ENCODE peak calls at places on chromosomes 4 and X, in four cellular contexts. N is mesendoderm, B is retina, T is psoas muscle. K is an unnamed sample.

GRCh38 chr4:99845179-99845578 is 28.6 kb downstream of the DAPP1 start:
- DNase-seq in N (no peak), B (no peak), T (no peak), K (no peak)

GRCh38 chr4:19739101-19739651 is 512.5 kb upstream of the SLIT2 start:
- DNase-seq in N (peak), B (peak), T (no peak), K (peak)

GRCh38 chr4:123452585-123452984 is 56.0 kb downstream of the SPRY1 start:
- DNase-seq in N (no peak), B (peak), T (peak), K (no peak)

GRCh38 chrX:124497386-124497785 is 151.0 kb downstream of the SH2D1A start:
- DNase-seq in N (no peak), B (no peak), T (no peak), K (no peak)

GRCh38 chr4:145755802-145756201 is 75.9 kb downstream of the C4orf51 start:
- DNase-seq in N (no peak), B (no peak), T (no peak), K (no peak)

GRCh38 chrX:135345328-135345645 is 36.0 kb downstream of the ETDC start:
- DNase-seq in N (no peak), B (no peak), T (peak), K (no peak)

GRCh38 chr4:156974264-156974663 is 2.7 kb upstream of the PDGFC start:
- DNase-seq in N (no peak), B (no peak), T (no peak), K (no peak)

GRCh38 chr4:140688711-140689598 is 67.2 kb downstream of the TBC1D9 start:
- DNase-seq in N (no peak), B (no peak), T (no peak), K (no peak)

GRCh38 chrX:129649268-129650182 is 5.2 kb downstream of the APLN start:
- DNase-seq in N (no peak), B (no peak), T (no peak), K (no peak)

GRCh38 chr4:24736066-24736465 is 59.3 kb upstream of the SOD3 start:
- DNase-seq in N (peak), B (no peak), T (no peak), K (no peak)

GRCh38 chrX:22141061-22141460 is 108.9 kb downstream of the PHEX start:
- DNase-seq in N (no peak), B (no peak), T (no peak), K (no peak)

GRCh38 chr4:182492456-182492855 is 249.3 kb downstream of the TENM3 start:
- DNase-seq in N (no peak), B (no peak), T (no peak), K (no peak)

GRCh38 chr4:1347410-1347864 is 429 bp downstream of the UVSSA start:
- DNase-seq in N (peak), B (peak), T (peak), K (no peak)

GRCh38 chr4:113276448-113277158 is 227.2 kb downstream of the ANK2 start:
- DNase-seq in N (no peak), B (no peak), T (no peak), K (no peak)

GRCh38 chr4:80263541-80264351 is 2.7 kb upstream of the FGF5 start:
- DNase-seq in N (peak), B (peak), T (no peak), K (no peak)

GRCh38 chr4:88743696-88744095 is 46.1 kb upstream of the NAP1L5 start:
- DNase-seq in N (peak), B (no peak), T (no peak), K (no peak)

GRCh38 chr4:124426279-124426678 is 286.3 kb downstream of the ANKRD50 start:
- DNase-seq in N (peak), B (no peak), T (no peak), K (no peak)

GRCh38 chr4:76651616-76652015 is 216.6 kb downstream of the SHROOM3 start:
- DNase-seq in N (no peak), B (no peak), T (no peak), K (no peak)

GRCh38 chr4:154503598-154503997 is 12.0 kb upstream of the DCHS2 start:
- DNase-seq in N (peak), B (no peak), T (no peak), K (no peak)

GRCh38 chrX:49627030-49627777 is 28.4 kb downstream of the GAGE1 start:
- DNase-seq in N (peak), B (peak), T (no peak), K (no peak)

GRCh38 chrX:119726900-119727555 is 31.4 kb upstream of the SOWAHD start:
- DNase-seq in N (peak), B (no peak), T (no peak), K (no peak)

GRCh38 chrX:49230500-49231232 is 2.5 kb downstream of the CACNA1F start:
- DNase-seq in N (peak), B (peak), T (peak), K (peak)

GRCh38 chrX:45068555-45068954 is 132.1 kb downstream of the DIPK2B start:
- DNase-seq in N (no peak), B (no peak), T (no peak), K (no peak)

GRCh38 chrX:70434352-70434866 is 10.2 kb upstream of the DLG3 start:
- DNase-seq in N (peak), B (peak), T (peak), K (peak)

GRCh38 chrX:47514553-47515235 is 31.7 kb upstream of the ZNF41 start:
- DNase-seq in N (no peak), B (no peak), T (no peak), K (no peak)

GRCh38 chr4:117793786-117794369 is 240.4 kb upstream of the NDST3 start:
- DNase-seq in N (no peak), B (no peak), T (no peak), K (no peak)

GRCh38 chr4:62271107-62271506 is 1071.0 kb downstream of the ADGRL3 start:
- DNase-seq in N (no peak), B (no peak), T (no peak), K (no peak)

GRCh38 chr4:7648813-7649395 is 214.2 kb upstream of the PSAPL1 start:
- DNase-seq in N (no peak), B (no peak), T (peak), K (no peak)

GRCh38 chr4:113761682-113762060 is at the start of gene CAMK2D:
- DNase-seq in N (peak), B (peak), T (peak), K (peak)

GRCh38 chr4:41258783-41259182 is 2.1 kb downstream of the UCHL1 start:
- DNase-seq in N (peak), B (peak), T (no peak), K (peak)

GRCh38 chrX:5163663-5164062 is 1065.0 kb downstream of the NLGN4X start:
- DNase-seq in N (no peak), B (no peak), T (no peak), K (no peak)

GRCh38 chrX:19846995-19847790 is 40.2 kb downstream of the SH3KBP1 start:
- DNase-seq in N (peak), B (no peak), T (no peak), K (no peak)

GRCh38 chr4:107736924-107737448 is 17.0 kb upstream of the PAPSS1 start:
- DNase-seq in N (peak), B (peak), T (no peak), K (no peak)

GRCh38 chr4:163492951-163493504 is 1.5 kb upstream of the TMA16 start:
- DNase-seq in N (peak), B (no peak), T (no peak), K (no peak)

K was measured in NCI-H510A.